ENCODE peak calls at places on chromosomes 11 and 22, in four cellular contexts. One of them, this sample, is unnamed.
A peak's percentile ranks its signal among the peaks of the same experiment; 100 is the strongest.

GRCh38 chr22:30864441-30865420 is 103.8 kb downstream of the MORC2 start:
- DNase-seq in GM12878: no peak
- DNase-seq in SK-N-SH: peak; percentile 16
- DNase-seq in K562: peak; percentile 2
- DNase-seq in this sample: no peak

GRCh38 chr22:50727678-50728522 is 10.1 kb upstream of the ACR start:
- DNase-seq in GM12878: no peak
- DNase-seq in SK-N-SH: no peak
- DNase-seq in K562: no peak
- DNase-seq in this sample: no peak

GRCh38 chr11:57340228-57340627 is 2.1 kb downstream of the P2RX3 start:
- DNase-seq in GM12878: no peak
- DNase-seq in SK-N-SH: peak; percentile 59
- DNase-seq in K562: peak; percentile 60
- DNase-seq in this sample: peak; percentile 65

GRCh38 chr11:67303132-67303988 is at the start of gene SSH3:
- DNase-seq in GM12878: no peak
- DNase-seq in SK-N-SH: peak; percentile 89
- DNase-seq in K562: peak; percentile 8
- DNase-seq in this sample: peak; percentile 78

GRCh38 chr11:7597620-7598019 is 75.7 kb downstream of the CYB5R2 start:
- DNase-seq in GM12878: no peak
- DNase-seq in SK-N-SH: no peak
- DNase-seq in K562: no peak
- DNase-seq in this sample: no peak

GRCh38 chr11:108912587-108912986 is 247.7 kb downstream of the DDX10 start:
- DNase-seq in GM12878: no peak
- DNase-seq in SK-N-SH: no peak
- DNase-seq in K562: no peak
- DNase-seq in this sample: no peak

GRCh38 chr22:22210375-22210774 is 34.2 kb upstream of the VPREB1 start:
- DNase-seq in GM12878: no peak
- DNase-seq in SK-N-SH: no peak
- DNase-seq in K562: no peak
- DNase-seq in this sample: no peak

GRCh38 chr22:38258895-38259294 is 13.9 kb downstream of the TMEM184B start:
- DNase-seq in GM12878: no peak
- DNase-seq in SK-N-SH: no peak
- DNase-seq in K562: no peak
- DNase-seq in this sample: no peak

GRCh38 chr22:49514211-49514610 is 313.5 kb downstream of the BRD1 start:
- DNase-seq in GM12878: no peak
- DNase-seq in SK-N-SH: no peak
- DNase-seq in K562: no peak
- DNase-seq in this sample: no peak

GRCh38 chr22:19290400-19291217 is 910 bp downstream of the CLTCL1 start:
- DNase-seq in GM12878: no peak
- DNase-seq in SK-N-SH: no peak
- DNase-seq in K562: peak; percentile 66
- DNase-seq in this sample: peak; percentile 20

GRCh38 chr11:86138958-86139357 is 70.1 kb upstream of the PICALM start:
- DNase-seq in GM12878: peak; percentile 84
- DNase-seq in SK-N-SH: no peak
- DNase-seq in K562: no peak
- DNase-seq in this sample: no peak

GRCh38 chr11:105132716-105133511 is 6.7 kb downstream of the CARD18 start:
- DNase-seq in GM12878: no peak
- DNase-seq in SK-N-SH: no peak
- DNase-seq in K562: no peak
- DNase-seq in this sample: no peak

GRCh38 chr11:16607675-16608644 is 130.5 kb upstream of the C11orf58 start:
- DNase-seq in GM12878: no peak
- DNase-seq in SK-N-SH: peak; percentile 69
- DNase-seq in K562: peak; percentile 52
- DNase-seq in this sample: peak; percentile 78

GRCh38 chr11:26841818-26842457 is 120.1 kb upstream of the SLC5A12 start:
- DNase-seq in GM12878: no peak
- DNase-seq in SK-N-SH: no peak
- DNase-seq in K562: no peak
- DNase-seq in this sample: no peak

GRCh38 chr22:46390105-46390651 is 54.7 kb downstream of the TRMU start:
- DNase-seq in GM12878: no peak
- DNase-seq in SK-N-SH: no peak
- DNase-seq in K562: no peak
- DNase-seq in this sample: no peak

GRCh38 chr11:63875506-63875905 is 36.6 kb downstream of the MARK2 start:
- DNase-seq in GM12878: no peak
- DNase-seq in SK-N-SH: no peak
- DNase-seq in K562: no peak
- DNase-seq in this sample: no peak

GRCh38 chr11:121575250-121575962 is 122.6 kb upstream of the SORL1-AS1 start:
- DNase-seq in GM12878: peak; percentile 74
- DNase-seq in SK-N-SH: no peak
- DNase-seq in K562: no peak
- DNase-seq in this sample: no peak

GRCh38 chr11:79419120-79419519 is 21.7 kb downstream of the TENM4 start:
- DNase-seq in GM12878: no peak
- DNase-seq in SK-N-SH: no peak
- DNase-seq in K562: no peak
- DNase-seq in this sample: no peak

GRCh38 chr11:103940542-103940941 is 95.9 kb upstream of the DDI1 start:
- DNase-seq in GM12878: no peak
- DNase-seq in SK-N-SH: no peak
- DNase-seq in K562: no peak
- DNase-seq in this sample: no peak

GRCh38 chr11:69144316-69144715 is 11.4 kb upstream of the SMIM38 start:
- DNase-seq in GM12878: no peak
- DNase-seq in SK-N-SH: no peak
- DNase-seq in K562: no peak
- DNase-seq in this sample: no peak

GRCh38 chr11:64590763-64591221 is at the start of gene SLC22A12:
- DNase-seq in GM12878: no peak
- DNase-seq in SK-N-SH: no peak
- DNase-seq in K562: no peak
- DNase-seq in this sample: no peak

GRCh38 chr11:27280131-27280530 is 82.9 kb downstream of the CCDC34 start:
- DNase-seq in GM12878: no peak
- DNase-seq in SK-N-SH: no peak
- DNase-seq in K562: no peak
- DNase-seq in this sample: no peak

GRCh38 chr22:39242809-39243442 is 1.9 kb downstream of the PDGFB start:
- DNase-seq in GM12878: no peak
- DNase-seq in SK-N-SH: no peak
- DNase-seq in K562: peak; percentile 51
- DNase-seq in this sample: peak; percentile 62

GRCh38 chr11:32581556-32581955 is 2.1 kb upstream of the EIF3M start:
- DNase-seq in GM12878: no peak
- DNase-seq in SK-N-SH: no peak
- DNase-seq in K562: no peak
- DNase-seq in this sample: no peak

GRCh38 chr11:69791266-69791665 is 16.1 kb upstream of the FGF4 start:
- DNase-seq in GM12878: no peak
- DNase-seq in SK-N-SH: no peak
- DNase-seq in K562: no peak
- DNase-seq in this sample: no peak

GRCh38 chr22:35458547-35459422 is 58.8 kb downstream of the MCM5 start:
- DNase-seq in GM12878: no peak
- DNase-seq in SK-N-SH: no peak
- DNase-seq in K562: no peak
- DNase-seq in this sample: no peak

GRCh38 chr11:116224889-116225200 is 547.9 kb downstream of the BUD13 start:
- DNase-seq in GM12878: no peak
- DNase-seq in SK-N-SH: peak; percentile 56
- DNase-seq in K562: no peak
- DNase-seq in this sample: no peak

GRCh38 chr11:124200671-124201070 is 17.5 kb downstream of the OR10D3 start:
- DNase-seq in GM12878: no peak
- DNase-seq in SK-N-SH: no peak
- DNase-seq in K562: no peak
- DNase-seq in this sample: no peak

GRCh38 chr11:36278531-36279245 is 10.5 kb downstream of the COMMD9 start:
- DNase-seq in GM12878: no peak
- DNase-seq in SK-N-SH: no peak
- DNase-seq in K562: no peak
- DNase-seq in this sample: no peak

GRCh38 chr11:120400564-120401364 is 64.6 kb downstream of the ARHGEF12 start:
- DNase-seq in GM12878: peak; percentile 51
- DNase-seq in SK-N-SH: no peak
- DNase-seq in K562: no peak
- DNase-seq in this sample: no peak

GRCh38 chr22:49688516-49689254 is 139.0 kb downstream of the BRD1 start:
- DNase-seq in GM12878: no peak
- DNase-seq in SK-N-SH: no peak
- DNase-seq in K562: no peak
- DNase-seq in this sample: no peak

GRCh38 chr11:2709429-2709828 is 9.6 kb upstream of the KCNQ1OT1 start:
- DNase-seq in GM12878: no peak
- DNase-seq in SK-N-SH: no peak
- DNase-seq in K562: no peak
- DNase-seq in this sample: no peak

GRCh38 chr11:20363500-20364411 is at the start of gene HTATIP2:
- DNase-seq in GM12878: no peak
- DNase-seq in SK-N-SH: no peak
- DNase-seq in K562: peak; percentile 88
- DNase-seq in this sample: peak; percentile 67

GRCh38 chr22:44758970-44759365 is 6.6 kb downstream of the ARHGAP8 start:
- DNase-seq in GM12878: no peak
- DNase-seq in SK-N-SH: no peak
- DNase-seq in K562: no peak
- DNase-seq in this sample: no peak

GRCh38 chr11:35541621-35542375 is 16.4 kb upstream of the PAMR1 start:
- DNase-seq in GM12878: no peak
- DNase-seq in SK-N-SH: no peak
- DNase-seq in K562: no peak
- DNase-seq in this sample: no peak

GRCh38 chr11:17745032-17745772 is 10.6 kb downstream of the KCNC1 start:
- DNase-seq in GM12878: no peak
- DNase-seq in SK-N-SH: no peak
- DNase-seq in K562: no peak
- DNase-seq in this sample: no peak

GRCh38 chr11:111438168-111438567 is 59.1 kb upstream of the POU2AF1 start:
- DNase-seq in GM12878: no peak
- DNase-seq in SK-N-SH: no peak
- DNase-seq in K562: no peak
- DNase-seq in this sample: no peak

GRCh38 chr11:111440416-111441205 is 61.5 kb upstream of the POU2AF1 start:
- DNase-seq in GM12878: no peak
- DNase-seq in SK-N-SH: no peak
- DNase-seq in K562: no peak
- DNase-seq in this sample: no peak

GRCh38 chr11:111439905-111440304 is 60.8 kb upstream of the POU2AF1 start:
- DNase-seq in GM12878: no peak
- DNase-seq in SK-N-SH: no peak
- DNase-seq in K562: no peak
- DNase-seq in this sample: no peak

GRCh38 chr11:111441443-111441842 is 62.4 kb upstream of the POU2AF1 start:
- DNase-seq in GM12878: no peak
- DNase-seq in SK-N-SH: no peak
- DNase-seq in K562: no peak
- DNase-seq in this sample: no peak

GRCh38 chr11:111438846-111439520 is 59.9 kb upstream of the POU2AF1 start:
- DNase-seq in GM12878: no peak
- DNase-seq in SK-N-SH: no peak
- DNase-seq in K562: no peak
- DNase-seq in this sample: no peak
- TF ChIP-seq USF1 in GM12878: no peak
- TF ChIP-seq USF1 in SK-N-SH: no peak
- TF ChIP-seq USF1 in K562: no peak
- TF ChIP-seq USF1 in this sample: no peak

GRCh38 chr11:12539570-12539969 is 134.7 kb upstream of the TEAD1 start:
- DNase-seq in GM12878: no peak
- DNase-seq in SK-N-SH: no peak
- DNase-seq in K562: no peak
- DNase-seq in this sample: no peak
- TF ChIP-seq USF1 in GM12878: no peak
- TF ChIP-seq USF1 in SK-N-SH: no peak
- TF ChIP-seq USF1 in K562: no peak
- TF ChIP-seq USF1 in this sample: no peak

GRCh38 chr11:102757823-102758549 is 22.4 kb downstream of the MMP10 start:
- DNase-seq in GM12878: no peak
- DNase-seq in SK-N-SH: no peak
- DNase-seq in K562: no peak
- DNase-seq in this sample: no peak

GRCh38 chr11:102763440-102763839 is 17.0 kb downstream of the MMP10 start:
- DNase-seq in GM12878: no peak
- DNase-seq in SK-N-SH: no peak
- DNase-seq in K562: no peak
- DNase-seq in this sample: no peak

GRCh38 chr11:102760355-102761035 is 19.9 kb downstream of the MMP10 start:
- DNase-seq in GM12878: no peak
- DNase-seq in SK-N-SH: no peak
- DNase-seq in K562: no peak
- DNase-seq in this sample: no peak

GRCh38 chr11:102761646-102762238 is 18.7 kb downstream of the MMP10 start:
- DNase-seq in GM12878: no peak
- DNase-seq in SK-N-SH: no peak
- DNase-seq in K562: no peak
- DNase-seq in this sample: no peak

GRCh38 chr11:102762414-102762813 is 18.0 kb downstream of the MMP10 start:
- DNase-seq in GM12878: no peak
- DNase-seq in SK-N-SH: no peak
- DNase-seq in K562: no peak
- DNase-seq in this sample: no peak
- TF ChIP-seq USF1 in GM12878: no peak
- TF ChIP-seq USF1 in SK-N-SH: no peak
- TF ChIP-seq USF1 in K562: no peak
- TF ChIP-seq USF1 in this sample: no peak

DNA sequence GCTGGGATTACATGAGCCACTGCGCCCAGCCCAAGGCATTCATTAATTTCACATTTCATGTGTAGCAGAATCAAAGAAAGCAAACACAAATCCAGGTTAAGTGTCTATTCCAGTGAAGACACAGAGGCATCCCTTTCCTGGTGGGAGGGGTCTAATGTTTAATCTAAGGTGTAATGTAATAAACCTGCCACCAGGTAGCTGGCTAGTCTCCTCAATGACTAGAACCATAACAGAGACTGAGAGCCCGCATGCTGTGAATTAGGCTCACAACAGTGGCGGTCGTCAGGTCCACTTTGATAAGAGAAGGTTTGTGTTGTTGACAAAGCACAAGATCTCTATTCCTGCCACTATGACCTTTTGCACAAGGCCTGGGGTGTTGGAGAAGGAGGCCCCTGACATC is 64.2 kb upstream of the ADA2 start:
- DNase-seq in GM12878: no peak
- DNase-seq in SK-N-SH: no peak
- DNase-seq in K562: no peak
- DNase-seq in this sample: no peak
- TF ChIP-seq USF1 in GM12878: no peak
- TF ChIP-seq USF1 in SK-N-SH: no peak
- TF ChIP-seq USF1 in K562: no peak
- TF ChIP-seq USF1 in this sample: no peak

This sample was measured in WTC11.